ENCODE peak calls at places on chromosomes 4 and X, in seven cellular contexts. R, Y, Z, O, E, A and W are unnamed samples.

GRCh38 chr4:114015444-114015899 is 36.0 kb upstream of the ARSJ start:
- DNase-seq in Z (no peak), A (peak; percentile 19), R (no peak), O (no peak), Y (no peak), E (peak; percentile 91), W (no peak)

GRCh38 chrX:73182502-73183114 is 32.0 kb downstream of the NAP1L2 start:
- DNase-seq in Z (no peak), A (no peak), R (no peak), Y (no peak), E (no peak), O (no peak), W (no peak)

GRCh38 chr4:88441696-88442095 is 15.2 kb upstream of the HERC5 start:
- DNase-seq in R (no peak), E (no peak), O (no peak), A (no peak), Y (no peak), Z (no peak), W (no peak)

GRCh38 chr4:99783940-99784339 is 32.7 kb upstream of the DAPP1 start:
- DNase-seq in Z (no peak), A (no peak), Y (no peak), E (no peak), O (no peak), R (no peak), W (no peak)

GRCh38 chr4:13597604-13598003 is 29.9 kb downstream of the BOD1L1 start:
- DNase-seq in A (no peak), Z (no peak), E (no peak), O (no peak), R (no peak), Y (no peak), W (no peak)

GRCh38 chr4:98873059-98873458 is 55.9 kb downstream of the EIF4E start:
- DNase-seq in Y (no peak), R (no peak), A (no peak), E (no peak), O (no peak), Z (no peak), W (no peak)

GRCh38 chrX:793216-793770 is 162.7 kb downstream of the SHOX start:
- DNase-seq in Z (peak; percentile 50), O (no peak), A (no peak), E (no peak), Y (no peak), R (no peak), W (no peak)

GRCh38 chrX:50865311-50865710 is 45.2 kb upstream of the BMP15 start:
- DNase-seq in Y (no peak), O (no peak), Z (no peak), E (no peak), A (no peak), R (no peak), W (no peak)

GRCh38 chr4:2305766-2306501 is 44.0 kb upstream of the MXD4 start:
- DNase-seq in Y (no peak), Z (no peak), O (no peak), A (no peak), R (no peak), E (no peak), W (no peak)

GRCh38 chr4:149441338-149441737 is 374.3 kb downstream of the IQCM start:
- DNase-seq in R (no peak), A (no peak), Y (no peak), E (peak; percentile 3), Z (no peak), O (no peak), W (no peak)

GRCh38 chr4:31193516-31193915 is 473.3 kb downstream of the PCDH7 start:
- DNase-seq in A (peak; percentile 40), E (no peak), O (no peak), R (no peak), Y (no peak), Z (no peak), W (no peak)

GRCh38 chr4:74661427-74662171 is 132.7 kb downstream of the BTC start:
- DNase-seq in A (no peak), R (no peak), O (no peak), E (peak; percentile 43), Y (no peak), Z (no peak), W (no peak)

GRCh38 chr4:82721819-82722423 is 76.7 kb downstream of the SCD5 start:
- DNase-seq in A (peak; percentile 32), E (peak; percentile 21), Y (peak; percentile 47), Z (no peak), R (no peak), O (peak; percentile 39), W (peak; percentile 48)

GRCh38 chr4:85776579-85776978 is 301.6 kb downstream of the ARHGAP24 start:
- DNase-seq in A (no peak), Y (no peak), R (no peak), E (peak; percentile 71), Z (no peak), O (no peak), W (no peak)

GRCh38 chr4:120886183-120886582 is 36.3 kb downstream of the PRDM5 start:
- DNase-seq in A (no peak), Z (no peak), Y (no peak), E (no peak), R (no peak), O (no peak), W (no peak)

GRCh38 chrX:41412261-41413167 is 34.6 kb upstream of the NYX start:
- DNase-seq in O (no peak), E (no peak), R (no peak), Z (no peak), A (no peak), Y (no peak), W (peak; percentile 3)

GRCh38 chr4:143482753-143483362 is 30.6 kb upstream of the SMARCA5 start:
- DNase-seq in Z (no peak), O (no peak), Y (peak; percentile 77), E (peak; percentile 49), R (no peak), A (peak; percentile 31), W (peak; percentile 5)

GRCh38 chr4:119783200-119783978 is 154.8 kb upstream of the PDE5A start:
- DNase-seq in A (no peak), O (no peak), Y (no peak), Z (no peak), E (no peak), R (no peak), W (no peak)

GRCh38 chr4:2390780-2391490 is 27.5 kb downstream of the ZFYVE28 start:
- DNase-seq in Y (peak; percentile 12), R (no peak), O (no peak), E (no peak), A (no peak), Z (no peak), W (no peak)

GRCh38 chrX:68500105-68500504 is 1.3 kb downstream of the YIPF6 start:
- DNase-seq in A (no peak), O (no peak), E (no peak), R (no peak), Y (no peak), Z (no peak), W (no peak)

GRCh38 chrX:68503830-68504229 is 5.0 kb downstream of the YIPF6 start:
- DNase-seq in R (no peak), O (no peak), Z (no peak), Y (no peak), A (no peak), E (no peak), W (peak; percentile 28)

GRCh38 chrX:68498508-68499379 is at the start of gene YIPF6:
- DNase-seq in A (no peak), O (peak; percentile 76), R (peak; percentile 68), E (peak; percentile 52), Y (peak; percentile 75), Z (peak; percentile 87), W (peak; percentile 73)

GRCh38 chrX:68492583-68492982 is 6.3 kb upstream of the YIPF6 start:
- DNase-seq in Y (no peak), R (no peak), Z (no peak), E (no peak), A (no peak), O (no peak), W (no peak)

GRCh38 chrX:68498044-68498507 is 775 bp upstream of the YIPF6 start:
- DNase-seq in O (no peak), Y (peak; percentile 12), Z (no peak), R (no peak), E (peak; percentile 25), A (no peak), W (peak; percentile 13)
- TF ChIP-seq CTCF in O (no peak), Y (no peak), Z (peak; percentile 42), R (no peak), E (no peak), A (no peak), W (no peak)

DNA sequence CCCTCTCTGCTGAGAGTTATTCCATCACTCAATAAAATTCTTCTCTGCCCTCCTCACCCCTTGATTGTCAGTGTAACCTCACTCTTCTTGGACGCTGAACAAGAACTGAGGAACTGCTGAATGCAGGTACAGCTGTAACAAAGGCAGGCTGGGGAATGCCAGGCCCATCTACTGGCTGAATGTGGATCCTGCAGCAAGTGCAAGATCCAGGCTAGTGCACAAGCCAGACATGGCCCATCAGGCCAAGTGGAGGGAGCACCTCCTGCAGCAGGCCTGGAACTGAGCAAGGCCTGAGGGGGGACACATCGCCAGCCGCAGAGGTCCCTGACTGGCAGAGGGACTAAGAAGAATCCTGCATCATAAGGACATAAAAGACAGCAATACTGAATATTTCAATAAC is 411.8 kb upstream of the PCDH10 start:
- DNase-seq in R (no peak), Y (no peak), O (no peak), A (no peak), Z (peak; percentile 76), E (no peak), W (no peak)
- TF ChIP-seq CTCF in R (no peak), Y (no peak), O (no peak), A (no peak), Z (peak; percentile 69), E (no peak), W (no peak)

GRCh38 chrX:54640721-54641120 is 110.7 kb downstream of the GNL3L start:
- DNase-seq in Y (peak; percentile 65), A (no peak), O (no peak), Z (peak; percentile 48), E (no peak), R (peak; percentile 73), W (no peak)

GRCh38 chrX:54639018-54639345 is 109.0 kb downstream of the GNL3L start:
- DNase-seq in A (no peak), Z (no peak), O (no peak), R (no peak), Y (no peak), E (no peak), W (no peak)

GRCh38 chrX:54640103-54640428 is 110.0 kb downstream of the GNL3L start:
- DNase-seq in A (no peak), R (no peak), E (no peak), O (no peak), Y (no peak), Z (no peak), W (no peak)

GRCh38 chrX:54641530-54641929 is 111.5 kb downstream of the GNL3L start:
- DNase-seq in E (no peak), Y (peak; percentile 4), O (no peak), Z (peak; percentile 60), R (peak; percentile 6), A (no peak), W (no peak)

GRCh38 chrX:54639346-54640102 is 109.5 kb downstream of the GNL3L start:
- DNase-seq in Y (peak; percentile 97), R (peak; percentile 92), O (peak; percentile 94), Z (peak; percentile 95), E (peak; percentile 89), A (peak; percentile 88), W (peak; percentile 98)
- TF ChIP-seq CTCF in Y (peak; percentile 71), R (peak; percentile 80), O (peak; percentile 72), Z (peak; percentile 80), E (peak; percentile 58), A (peak; percentile 47), W (peak; percentile 39)

GRCh38 chr4:22129454-22130075 is 181.0 kb upstream of the KCNIP4 start:
- DNase-seq in O (no peak), Z (peak; percentile 88), E (peak; percentile 42), A (peak; percentile 6), R (no peak), Y (no peak), W (peak; percentile 39)
- TF ChIP-seq CTCF in O (peak; percentile 47), Z (peak; percentile 86), E (no peak), A (peak; percentile 75), R (no peak), Y (peak; percentile 60), W (peak; percentile 40)

GRCh38 chr4:111717916-111718315 is 427.3 kb upstream of the FAM241A start:
- DNase-seq in O (no peak), Y (no peak), R (no peak), A (no peak), E (no peak), Z (no peak), W (no peak)
- TF ChIP-seq CTCF in O (no peak), Y (no peak), R (no peak), A (no peak), E (no peak), Z (no peak), W (no peak)